ENCODE peak calls at places on chromosome 20, in five cellular contexts. T, L, K, E and P are unnamed samples.

GRCh38 chr20:23298926-23299672 is 51.5 kb upstream of the NXT1 start:
- DNase-seq in L (no peak), E (no peak), K (no peak), T (no peak), P (no peak)

GRCh38 chr20:3711418-3712043 is 869 bp downstream of the SIGLEC1 start:
- DNase-seq in E (no peak), K (no peak), T (no peak), L (no peak), P (no peak)

GRCh38 chr20:6122873-6123649 is at the start of gene FERMT1:
- DNase-seq in T (peak), E (no peak), K (peak), L (peak), P (peak)

GRCh38 chr20:62234346-62234745 is 4.0 kb upstream of the OSBPL2 start:
- DNase-seq in T (no peak), K (no peak), L (no peak), E (no peak), P (no peak)

GRCh38 chr20:55540486-55540885 is 464.8 kb downstream of the CBLN4 start:
- DNase-seq in L (no peak), K (no peak), E (no peak), T (no peak), P (no peak)

GRCh38 chr20:2747676-2748235 is 52.7 kb downstream of the CPXM1 start:
- DNase-seq in E (no peak), T (no peak), K (no peak), L (no peak), P (no peak)

GRCh38 chr20:44990425-44990824 is 24.1 kb downstream of the STK4 start:
- DNase-seq in T (no peak), K (no peak), E (no peak), L (no peak), P (no peak)

GRCh38 chr20:55893031-55893430 is 112.3 kb downstream of the CBLN4 start:
- DNase-seq in T (no peak), E (no peak), L (no peak), K (no peak), P (no peak)

GRCh38 chr20:35001596-35002362 is 46.1 kb downstream of the MYH7B start:
- DNase-seq in E (no peak), T (no peak), L (no peak), K (peak), P (no peak)

GRCh38 chr20:32474967-32475819 is 109.9 kb downstream of the NOL4L start:
- DNase-seq in L (no peak), T (peak), K (peak), E (peak), P (peak)

GRCh38 chr20:21238818-21239530 is 64.2 kb upstream of the XRN2 start:
- DNase-seq in T (no peak), L (no peak), K (no peak), E (no peak), P (no peak)

GRCh38 chr20:17343631-17344447 is 117.0 kb downstream of the PCSK2 start:
- DNase-seq in L (no peak), T (no peak), K (no peak), E (peak), P (no peak)

DNA sequence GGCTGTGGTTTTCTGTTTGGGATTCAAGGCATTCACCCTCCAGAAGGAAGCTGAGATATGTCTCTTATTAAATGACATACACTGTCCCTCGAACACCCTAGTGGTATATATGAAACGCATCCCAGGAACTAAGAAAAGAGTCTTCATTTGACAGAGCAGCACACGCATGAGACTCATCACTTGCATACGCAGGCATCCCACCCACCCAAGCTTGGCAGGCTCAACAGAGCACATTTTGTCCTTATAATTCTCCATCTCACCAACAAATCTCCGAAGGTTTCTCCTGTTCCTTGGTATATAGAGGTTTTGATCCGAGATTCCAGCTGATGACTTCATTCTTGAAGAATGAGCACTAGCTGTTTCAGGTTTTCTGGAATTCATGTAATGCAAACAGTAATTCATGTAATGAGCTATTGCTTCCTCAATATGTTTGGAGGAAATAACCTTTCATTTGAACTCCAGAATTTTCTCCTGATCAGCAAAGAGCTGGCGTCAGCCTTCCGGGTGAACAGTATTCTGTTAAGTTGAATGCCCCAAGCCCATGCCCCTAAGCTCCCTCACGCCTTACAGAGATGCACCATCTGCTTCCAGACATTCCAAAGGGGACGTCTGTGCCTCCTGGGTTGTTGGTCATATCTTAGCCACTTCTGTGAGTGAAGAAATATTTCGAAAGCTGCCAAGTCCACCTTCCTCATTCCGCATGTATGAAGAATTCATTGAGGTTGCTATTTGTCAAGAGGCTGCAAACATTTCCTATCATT is 66.0 kb upstream of the CDH4 start:
- DNase-seq in T (no peak), K (no peak), E (peak), L (no peak), P (no peak)
- TF ChIP-seq CTCF in T (no peak), K (no peak), E (peak), L (no peak), P (no peak)

GRCh38 chr20:63519765-63520593 is 586 bp upstream of the PPDPF start:
- DNase-seq in T (peak), K (peak), E (no peak), L (peak), P (peak)
- TF ChIP-seq CTCF in T (no peak), K (peak), E (peak), L (peak), P (peak)

DNA sequence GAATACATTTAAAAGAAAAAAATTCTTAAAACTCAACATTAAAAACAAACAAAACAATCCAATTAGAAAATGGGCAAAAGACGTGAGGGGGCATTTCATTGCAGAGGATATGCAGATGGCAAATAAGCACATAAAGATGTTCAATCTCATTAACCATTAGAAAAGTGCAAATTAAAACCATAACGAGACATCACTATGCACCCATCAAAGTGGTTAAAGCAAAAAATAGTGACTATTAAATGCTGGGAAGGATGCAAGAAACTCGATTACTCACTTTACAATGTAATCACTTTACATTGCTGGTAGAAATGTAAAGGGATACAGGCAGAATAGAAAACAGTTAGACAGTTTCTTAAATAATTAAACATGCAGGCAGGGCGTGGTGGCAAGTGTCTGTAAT is 59.0 kb downstream of the BCAS1 start:
- DNase-seq in L (no peak), E (no peak), T (no peak), K (no peak), P (no peak)
- TF ChIP-seq CTCF in L (no peak), E (no peak), T (no peak), K (no peak), P (no peak)

GRCh38 chr20:36507746-36508145 is 33.6 kb upstream of the MYL9 start:
- DNase-seq in L (no peak), K (no peak), E (no peak), T (no peak), P (no peak)

GRCh38 chr20:36504295-36504694 is 37.0 kb upstream of the MYL9 start:
- DNase-seq in K (no peak), E (no peak), L (no peak), T (no peak), P (no peak)

GRCh38 chr20:36501367-36502006 is 39.8 kb upstream of the MYL9 start:
- DNase-seq in L (no peak), K (no peak), E (no peak), T (no peak), P (no peak)

DNA sequence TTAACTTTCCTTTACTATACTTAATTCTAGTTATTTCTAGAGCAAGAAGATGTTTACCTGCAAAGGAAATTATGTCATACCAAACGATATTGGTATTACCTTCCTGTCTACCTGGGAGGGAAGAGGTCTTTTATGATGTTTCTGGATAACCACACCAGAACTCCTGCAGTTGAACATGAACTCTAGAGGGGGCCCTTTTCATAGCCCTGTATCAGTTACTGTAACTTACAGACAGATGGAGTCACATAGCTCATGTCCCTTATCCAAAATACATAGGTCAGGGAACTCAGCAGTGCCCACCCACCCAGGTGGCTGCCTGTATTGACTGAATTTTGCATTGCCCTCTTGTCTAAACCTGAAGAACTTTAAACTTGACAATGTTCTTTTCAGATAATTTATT is 35.1 kb upstream of the MYL9 start:
- DNase-seq in L (no peak), E (no peak), T (no peak), K (no peak), P (no peak)
- TF ChIP-seq CTCF in L (peak), E (peak), T (no peak), K (no peak), P (peak)

GRCh38 chr20:51563597-51564332 is 21.2 kb upstream of the NFATC2 start:
- DNase-seq in L (no peak), E (peak), K (peak), T (peak), P (peak)
- TF ChIP-seq CTCF in L (no peak), E (no peak), K (no peak), T (no peak), P (no peak)